ENCODE peak calls at places on chromosomes 7 and 10, in six cellular contexts. T, G, S, H, J and Z are unnamed samples.

GRCh38 chr7:48085433-48085791 is 3.7 kb upstream of the UPP1 start:
- DNase-seq in G (no peak), T (no peak), S (no peak), H (no peak), J (no peak), Z (no peak)

GRCh38 chr7:96987719-96988118 is 17.6 kb upstream of the DLX6 start:
- DNase-seq in J (no peak), G (no peak), T (no peak), S (no peak), H (no peak), Z (no peak)

GRCh38 chr10:46052057-46052790 is 6.2 kb upstream of the MSMB start:
- DNase-seq in T (no peak), S (no peak), G (no peak), J (no peak), H (no peak), Z (peak)

GRCh38 chr7:34036972-34037792 is 131.8 kb downstream of the BMPER start:
- DNase-seq in G (no peak), H (no peak), S (no peak), T (no peak), J (no peak), Z (no peak)

GRCh38 chr7:85554294-85554877 is 367.5 kb upstream of the SEMA3D start:
- DNase-seq in G (peak), H (no peak), S (peak), T (no peak), J (peak), Z (peak)

GRCh38 chr7:101814081-101814995 is 3.1 kb upstream of the CUX1 start:
- DNase-seq in G (peak), T (peak), H (peak), J (peak), S (peak), Z (peak)

GRCh38 chr10:126609566-126609965 is 60.9 kb downstream of the C10orf90 start:
- DNase-seq in G (no peak), T (no peak), S (no peak), J (no peak), H (no peak), Z (no peak)

GRCh38 chr7:68688416-68689086 is 909.7 kb upstream of the AUTS2 start:
- DNase-seq in G (no peak), H (no peak), S (no peak), T (no peak), J (no peak), Z (no peak)

GRCh38 chr10:126839094-126839761 is 66.0 kb upstream of the DOCK1 start:
- DNase-seq in T (no peak), H (no peak), S (no peak), G (no peak), J (no peak), Z (no peak)

GRCh38 chr7:26439502-26440252 is 148.0 kb downstream of the SNX10 start:
- DNase-seq in T (no peak), G (no peak), H (no peak), S (no peak), J (no peak), Z (no peak)

GRCh38 chr7:143048827-143049226 is 3.3 kb upstream of the OR6V1 start:
- DNase-seq in G (no peak), H (no peak), S (no peak), T (no peak), J (no peak), Z (no peak)

GRCh38 chr10:107163086-107163880 is 1.2 kb downstream of the SORCS1 start:
- DNase-seq in T (no peak), H (no peak), S (peak), J (no peak), G (no peak), Z (no peak)

GRCh38 chr10:37734971-37735370 is 122.4 kb downstream of the ZNF248 start:
- DNase-seq in J (peak), S (no peak), T (no peak), G (peak), H (no peak), Z (no peak)

GRCh38 chr7:3201937-3202715 is 98.9 kb upstream of the SDK1 start:
- DNase-seq in T (no peak), G (no peak), S (no peak), J (no peak), H (peak), Z (no peak)

GRCh38 chr7:31327071-31327470 is 13.5 kb downstream of the NEUROD6 start:
- DNase-seq in T (no peak), J (peak), G (peak), S (no peak), H (peak), Z (no peak)

GRCh38 chr7:28958235-28958945 is at the start of gene TRIL:
- DNase-seq in G (peak), S (peak), J (no peak), H (peak), T (peak), Z (peak)

GRCh38 chr7:42071372-42072261 is 165.4 kb downstream of the GLI3 start:
- DNase-seq in J (no peak), T (no peak), S (no peak), G (peak), H (no peak), Z (peak)

GRCh38 chr7:2175514-2175913 is 57.2 kb downstream of the MAD1L1 start:
- DNase-seq in G (peak), H (no peak), S (no peak), T (no peak), J (no peak), Z (peak)

GRCh38 chr10:76036962-76037361 is 605.5 kb downstream of the LRMDA start:
- DNase-seq in H (no peak), S (no peak), J (no peak), T (no peak), G (no peak), Z (no peak)

GRCh38 chr7:73373741-73374140 is 45.8 kb downstream of the FKBP6 start:
- DNase-seq in S (no peak), H (no peak), J (no peak), T (no peak), G (no peak), Z (no peak)

GRCh38 chr7:149825567-149826343 is 12.4 kb upstream of the ZNF862 start:
- DNase-seq in J (no peak), T (no peak), H (no peak), G (no peak), S (no peak), Z (no peak)

GRCh38 chr7:114229251-114229650 is 185.4 kb upstream of the FOXP2 start:
- DNase-seq in T (no peak), G (peak), H (no peak), J (no peak), S (no peak), Z (no peak)

GRCh38 chr10:30080161-30080560 is 20.8 kb upstream of the JCAD start:
- DNase-seq in S (no peak), T (no peak), H (no peak), J (no peak), G (peak), Z (peak)

GRCh38 chr7:99955247-99955646 is 20.6 kb downstream of the AZGP1 start:
- DNase-seq in T (no peak), J (no peak), H (no peak), S (no peak), G (no peak), Z (no peak)

GRCh38 chr7:7208524-7208923 is 26.2 kb downstream of the C1GALT1 start:
- DNase-seq in J (no peak), H (peak), S (no peak), T (no peak), G (no peak), Z (no peak)
- H2BK5ac ChIP-seq in J (no peak), H (no peak), S (no peak), T (peak), G (no peak), Z (no peak)

GRCh38 chr10:56715262-56715661 is 354.2 kb upstream of the ZWINT start:
- DNase-seq in S (no peak), J (no peak), G (no peak), T (no peak), H (no peak), Z (no peak)
- H3K14ac ChIP-seq in S (no peak), J (no peak), G (no peak), T (no peak), H (no peak), Z (no peak)

GRCh38 chr10:99976886-99977391 is 32.8 kb downstream of the DNMBP start:
- DNase-seq in S (no peak), J (peak), H (no peak), G (peak), T (no peak), Z (peak)
- H2BK5ac ChIP-seq in S (no peak), J (no peak), H (no peak), G (peak), T (no peak), Z (no peak)

DNA sequence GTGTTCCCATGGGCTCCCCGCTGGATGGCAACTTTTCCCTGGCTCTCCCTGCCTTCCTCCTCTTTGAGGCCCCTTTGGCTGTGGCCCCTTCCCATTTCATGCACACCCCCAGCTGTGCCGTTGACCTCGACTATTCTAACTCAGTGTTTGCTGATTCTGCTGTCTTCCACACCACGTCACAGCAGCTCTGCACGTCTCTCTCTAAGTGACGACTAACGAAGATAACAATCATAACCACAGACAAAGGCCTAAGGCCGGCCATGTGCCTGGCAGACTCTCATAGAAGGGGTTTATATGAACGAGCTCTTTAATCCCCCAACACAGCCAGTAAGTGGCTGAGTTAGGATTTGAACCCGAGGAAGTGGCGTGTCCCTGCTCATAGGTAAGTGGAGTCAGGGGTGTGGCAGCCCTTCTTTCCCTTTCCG is 151.5 kb upstream of the SHH start:
- DNase-seq in G (no peak), H (no peak), T (no peak), S (no peak), J (no peak), Z (no peak)
- H3K14ac ChIP-seq in G (no peak), H (no peak), T (no peak), S (no peak), J (no peak), Z (no peak)

GRCh38 chr7:39293424-39293823 is 272.8 kb upstream of the YAE1 start:
- DNase-seq in G (no peak), S (no peak), T (no peak), H (no peak), J (no peak), Z (no peak)
- H2BK5ac ChIP-seq in G (no peak), S (no peak), T (no peak), H (no peak), J (no peak), Z (no peak)

GRCh38 chr10:36331121-36331520 is 689.0 kb upstream of the FZD8 start:
- DNase-seq in S (no peak), T (no peak), G (no peak), H (no peak), J (no peak), Z (no peak)
- H3K14ac ChIP-seq in S (no peak), T (no peak), G (no peak), H (no peak), J (no peak), Z (no peak)

GRCh38 chr10:88555190-88555894 is 27.8 kb downstream of the RNLS start:
- DNase-seq in S (no peak), G (no peak), J (no peak), H (peak), T (no peak), Z (no peak)

GRCh38 chr10:88557246-88557645 is 25.9 kb downstream of the RNLS start:
- DNase-seq in H (no peak), G (peak), T (no peak), S (no peak), J (no peak), Z (no peak)

GRCh38 chr10:88553116-88553752 is 29.9 kb downstream of the RNLS start:
- DNase-seq in G (peak), J (peak), H (no peak), S (peak), T (no peak), Z (peak)

GRCh38 chr10:88557659-88558058 is 25.5 kb downstream of the RNLS start:
- DNase-seq in T (no peak), G (peak), J (no peak), H (no peak), S (no peak), Z (peak)
- H2BK5ac ChIP-seq in T (no peak), G (peak), J (no peak), H (no peak), S (no peak), Z (no peak)